ENCODE peak calls at places on chromosomes 5 and 9, in four cellular contexts. K is IMR-90, C is BE2C, E is colonic mucosa. V is an unnamed sample.

GRCh38 chr9:112852741-112853505 is 37.8 kb downstream of the SLC46A2 start:
- DNase-seq in K (no peak), C (no peak), E (no peak), V (no peak)

GRCh38 chr9:129439242-129439641 is 181.7 kb downstream of the C9orf50 start:
- DNase-seq in K (no peak), C (no peak), E (no peak), V (no peak)

GRCh38 chr9:95078934-95079333 is 238.6 kb downstream of the FANCC start:
- DNase-seq in K (no peak), C (no peak), E (no peak), V (no peak)

GRCh38 chr9:78354324-78354973 is 57.5 kb downstream of the PSAT1 start:
- DNase-seq in K (no peak), C (no peak), E (no peak), V (no peak)

GRCh38 chr9:121298689-121299112 is 30.7 kb downstream of the GSN start:
- DNase-seq in K (no peak), C (no peak), E (no peak), V (no peak)

GRCh38 chr5:178431777-178432155 is 158.4 kb downstream of the COL23A1 start:
- DNase-seq in K (peak), C (no peak), E (no peak), V (no peak)

GRCh38 chr9:72596451-72597180 is 75.2 kb downstream of the TMC1 start:
- DNase-seq in K (no peak), C (no peak), E (no peak), V (no peak)

GRCh38 chr5:11010811-11011210 is 249.8 kb upstream of the DAP start:
- DNase-seq in K (no peak), C (no peak), E (no peak), V (no peak)

GRCh38 chr9:14216612-14217194 is 97.2 kb downstream of the NFIB start:
- DNase-seq in K (no peak), C (no peak), E (no peak), V (no peak)

GRCh38 chr9:111094433-111095421 is 56.5 kb upstream of the LPAR1 start:
- DNase-seq in K (peak), C (no peak), E (peak), V (no peak)

GRCh38 chr5:92371889-92372235 is 988.7 kb upstream of the ARRDC3 start:
- DNase-seq in K (peak), C (no peak), E (no peak), V (peak)

GRCh38 chr9:13163287-13163686 is 116.2 kb downstream of the MPDZ start:
- DNase-seq in K (no peak), C (no peak), E (no peak), V (no peak)

GRCh38 chr9:104758974-104759373 is 5.0 kb upstream of the NIPSNAP3B start:
- DNase-seq in K (no peak), C (no peak), E (no peak), V (no peak)

GRCh38 chr9:116193636-116194035 is 40.0 kb downstream of the PAPPA start:
- DNase-seq in K (peak), C (no peak), E (no peak), V (no peak)

GRCh38 chr5:65172486-65173129 is 309.1 kb downstream of the ADAMTS6 start:
- DNase-seq in K (peak), C (no peak), E (no peak), V (no peak)

GRCh38 chr5:172758077-172758835 is 12.7 kb downstream of the DUSP1 start:
- DNase-seq in K (peak), C (no peak), E (no peak), V (peak)

GRCh38 chr5:33291216-33292000 is 149.4 kb upstream of the TARS1 start:
- DNase-seq in K (no peak), C (no peak), E (no peak), V (no peak)

GRCh38 chr5:180590543-180591248 is 603 bp downstream of the SCGB3A1 start:
- DNase-seq in K (no peak), C (no peak), E (no peak), V (no peak)

GRCh38 chr5:117719413-117719812 is 1144.8 kb upstream of the SEMA6A start:
- DNase-seq in K (no peak), C (no peak), E (no peak), V (no peak)

GRCh38 chr5:150214289-150214688 is 24.4 kb downstream of the SLC6A7 start:
- DNase-seq in K (peak), C (no peak), E (no peak), V (no peak)
- TF ChIP-seq CTCF in K (no peak), C (no peak), E (no peak), V (no peak)

GRCh38 chr9:68508547-68508946 is 32.1 kb downstream of the TMEM252 start:
- DNase-seq in K (no peak), C (no peak), E (no peak), V (no peak)

GRCh38 chr9:68509689-68510088 is 31.0 kb downstream of the TMEM252 start:
- DNase-seq in K (no peak), C (no peak), E (no peak), V (no peak)

GRCh38 chr9:68505681-68506409 is 34.8 kb downstream of the TMEM252 start:
- DNase-seq in K (no peak), C (no peak), E (no peak), V (no peak)

GRCh38 chr9:68507098-68507795 is 33.4 kb downstream of the TMEM252 start:
- DNase-seq in K (peak), C (no peak), E (no peak), V (no peak)

GRCh38 chr9:68507796-68508145 is 32.9 kb downstream of the TMEM252 start:
- DNase-seq in K (no peak), C (no peak), E (no peak), V (no peak)
- TF ChIP-seq CTCF in K (no peak), C (no peak), E (no peak), V (no peak)

DNA sequence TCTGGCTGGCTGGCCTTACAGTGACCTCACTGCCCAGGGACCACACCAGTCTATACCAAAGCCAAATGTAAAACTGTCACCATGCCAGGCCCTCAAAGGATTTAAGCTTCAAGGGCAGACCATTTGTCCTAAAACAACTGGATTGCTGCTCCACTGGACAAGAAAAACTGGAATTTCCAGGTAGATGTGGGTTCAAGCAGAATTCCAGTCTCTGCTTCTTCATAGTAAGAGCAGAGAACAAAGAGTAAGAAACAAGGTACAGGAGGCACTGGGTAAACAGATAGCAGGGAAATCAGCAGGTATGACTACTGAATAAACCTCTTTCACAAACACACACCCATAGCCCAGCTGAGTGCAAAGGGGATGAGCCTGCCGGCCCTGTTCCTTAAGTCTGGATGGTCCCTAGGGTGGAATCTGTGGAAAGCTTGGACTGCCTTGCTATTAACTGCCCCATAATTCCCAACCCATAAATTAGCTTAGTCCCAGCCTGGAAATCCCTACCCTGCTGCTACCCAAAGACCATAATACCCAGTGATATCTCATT is 5.5 kb downstream of the B4GALT1 start:
- DNase-seq in K (no peak), C (no peak), E (peak), V (no peak)
- TF ChIP-seq CTCF in K (no peak), C (no peak), E (no peak), V (no peak)

GRCh38 chr5:171606414-171607024 is 179.1 kb upstream of the SMIM23 start:
- DNase-seq in K (peak), C (no peak), E (no peak), V (no peak)
- TF ChIP-seq CTCF in K (peak), C (peak), E (peak), V (peak)

DNA sequence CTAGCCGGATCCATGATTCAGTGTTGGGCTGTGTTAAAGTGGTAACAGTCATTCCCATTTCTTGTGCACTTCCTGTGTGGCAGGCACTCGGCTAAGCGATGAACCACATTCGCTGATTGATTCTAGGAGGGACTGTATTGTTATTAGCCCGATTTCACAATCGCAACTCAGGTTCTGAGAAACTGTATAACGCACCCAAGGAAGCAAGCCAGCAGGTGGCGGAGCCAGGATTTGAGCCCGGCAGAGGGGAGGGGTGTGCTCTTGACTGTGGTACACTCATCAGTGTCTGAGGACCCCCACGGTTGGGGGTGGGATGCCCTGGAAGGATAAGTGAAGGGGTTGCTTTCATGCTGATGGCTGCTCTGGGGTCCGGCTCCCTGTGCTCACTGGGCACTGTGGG is 34.7 kb downstream of the LRSAM1 start:
- DNase-seq in K (no peak), C (no peak), E (no peak), V (no peak)
- TF ChIP-seq CTCF in K (no peak), C (no peak), E (no peak), V (no peak)

GRCh38 chr5:134069553-134069952 is 44.9 kb upstream of the TCF7 start:
- DNase-seq in K (no peak), C (no peak), E (no peak), V (no peak)

GRCh38 chr5:134070979-134071849 is 43.3 kb upstream of the TCF7 start:
- DNase-seq in K (no peak), C (no peak), E (no peak), V (peak)

GRCh38 chr5:134071850-134072207 is 42.7 kb upstream of the TCF7 start:
- DNase-seq in K (no peak), C (no peak), E (no peak), V (no peak)

GRCh38 chr5:134072471-134073220 is 41.8 kb upstream of the TCF7 start:
- DNase-seq in K (no peak), C (no peak), E (no peak), V (no peak)

GRCh38 chr5:134070648-134070978 is 43.9 kb upstream of the TCF7 start:
- DNase-seq in K (peak), C (no peak), E (no peak), V (no peak)
- TF ChIP-seq CTCF in K (no peak), C (no peak), E (no peak), V (no peak)

GRCh38 chr9:91515074-91515687 is 91.5 kb upstream of the NFIL3 start:
- DNase-seq in K (peak), C (no peak), E (no peak), V (peak)
- TF ChIP-seq CTCF in K (no peak), C (no peak), E (no peak), V (no peak)

GRCh38 chr5:156021866-156022265 is 305.1 kb upstream of the SGCD start:
- DNase-seq in K (no peak), C (no peak), E (no peak), V (no peak)

GRCh38 chr5:156015137-156015536 is 311.8 kb upstream of the SGCD start:
- DNase-seq in K (no peak), C (no peak), E (no peak), V (no peak)

GRCh38 chr5:156019786-156020185 is 307.2 kb upstream of the SGCD start:
- DNase-seq in K (no peak), C (no peak), E (no peak), V (no peak)

DNA sequence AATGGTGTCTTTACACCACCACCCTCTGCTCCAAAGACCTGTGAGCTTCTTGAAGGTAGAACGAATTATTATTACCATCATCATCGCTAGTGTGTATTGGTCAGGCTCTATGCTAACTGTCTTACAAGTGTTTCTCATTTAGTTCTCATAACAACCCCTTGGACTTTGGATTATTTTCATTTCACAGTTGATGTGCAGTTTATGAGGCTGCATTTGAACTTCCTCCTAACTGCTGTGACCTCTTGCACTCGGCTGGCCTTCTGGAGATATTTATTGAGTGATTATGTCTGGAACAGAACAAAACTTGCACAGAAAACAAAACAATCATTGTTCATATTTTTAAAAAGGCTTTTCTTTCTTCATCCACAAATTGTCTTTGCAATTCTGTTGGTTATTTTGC is 306.3 kb upstream of the SGCD start:
- DNase-seq in K (no peak), C (no peak), E (no peak), V (no peak)
- TF ChIP-seq CTCF in K (no peak), C (no peak), E (no peak), V (no peak)

V was measured in Calu3.